ENCODE peak calls at places on chromosomes 7 and 10, in six cellular contexts. C, H, I, L, G and F are unnamed samples.

GRCh38 chr10:133141963-133142350 is 18.1 kb upstream of the KNDC1 start:
- DNase-seq in C (no peak), H (no peak), I (no peak), L (no peak), G (no peak), F (no peak)

GRCh38 chr7:27316311-27316710 is 73.7 kb downstream of the EVX1 start:
- DNase-seq in C (no peak), H (no peak), I (no peak), L (no peak), G (no peak), F (no peak)

GRCh38 chr10:31896972-31897384 is 31.7 kb downstream of the ARHGAP12 start:
- DNase-seq in C (peak; percentile 80), H (no peak), I (peak; percentile 46), L (peak; percentile 75), G (no peak), F (peak; percentile 37)

GRCh38 chr7:36487756-36488336 is 98.2 kb downstream of the ANLN start:
- DNase-seq in C (peak; percentile 23), H (no peak), I (peak; percentile 60), L (peak; percentile 71), G (no peak), F (peak; percentile 77)

GRCh38 chr7:158744070-158744469 is 39.5 kb upstream of the NCAPG2 start:
- DNase-seq in C (no peak), H (no peak), I (no peak), L (no peak), G (no peak), F (no peak)

GRCh38 chr10:17780727-17781126 is 28.4 kb upstream of the MRC1 start:
- DNase-seq in C (no peak), H (no peak), I (no peak), L (no peak), G (no peak), F (no peak)

GRCh38 chr7:17301491-17302101 is 3.1 kb downstream of the AHR start:
- DNase-seq in C (no peak), H (no peak), I (no peak), L (peak; percentile 53), G (no peak), F (peak; percentile 60)

GRCh38 chr10:116849271-116850057 is at the start of gene ENO4:
- DNase-seq in C (peak; percentile 76), H (peak; percentile 67), I (peak; percentile 78), L (peak; percentile 89), G (peak; percentile 85), F (peak; percentile 90)

GRCh38 chr7:21318916-21319270 is 109.0 kb upstream of the SP4 start:
- DNase-seq in C (no peak), H (no peak), I (no peak), L (no peak), G (no peak), F (no peak)

GRCh38 chr7:41467596-41467995 is 235.3 kb downstream of the INHBA start:
- DNase-seq in C (no peak), H (no peak), I (no peak), L (no peak), G (no peak), F (no peak)

GRCh38 chr7:28729685-28730084 is 228.4 kb downstream of the TRIL start:
- DNase-seq in C (peak; percentile 58), H (no peak), I (no peak), L (peak; percentile 7), G (no peak), F (peak; percentile 16)

GRCh38 chr7:645606-646005 is 80.9 kb upstream of the DNAAF5 start:
- DNase-seq in C (no peak), H (no peak), I (no peak), L (no peak), G (no peak), F (no peak)

GRCh38 chr7:36961097-36961496 is 236.8 kb upstream of the AOAH start:
- DNase-seq in C (peak; percentile 31), H (no peak), I (no peak), L (no peak), G (no peak), F (no peak)

GRCh38 chr7:50614721-50615518 is 49.7 kb upstream of the DDC start:
- DNase-seq in C (no peak), H (no peak), I (no peak), L (peak; percentile 14), G (peak; percentile 74), F (peak; percentile 16)

GRCh38 chr7:90726623-90727022 is 130.5 kb downstream of the CDK14 start:
- DNase-seq in C (peak; percentile 62), H (no peak), I (peak; percentile 26), L (no peak), G (no peak), F (peak; percentile 11)

GRCh38 chr10:133165556-133166503 is 5.8 kb downstream of the KNDC1 start:
- DNase-seq in C (no peak), H (no peak), I (no peak), L (no peak), G (no peak), F (no peak)

GRCh38 chr7:36473454-36474282 is 84.0 kb downstream of the ANLN start:
- DNase-seq in C (peak; percentile 13), H (no peak), I (no peak), L (peak; percentile 38), G (no peak), F (peak; percentile 79)

GRCh38 chr10:21264271-21264670 is 261.2 kb downstream of the SKIDA1 start:
- DNase-seq in C (no peak), H (no peak), I (no peak), L (no peak), G (no peak), F (peak; percentile 94)

GRCh38 chr7:95213809-95214492 is 110.4 kb downstream of the PON1 start:
- DNase-seq in C (peak; percentile 96), H (peak; percentile 83), I (peak; percentile 98), L (peak; percentile 13), G (no peak), F (no peak)

GRCh38 chr7:92325173-92325572 is 79.4 kb downstream of the ANKIB1 start:
- DNase-seq in C (no peak), H (no peak), I (no peak), L (no peak), G (no peak), F (no peak)
- H3K4me3 ChIP-seq in C (no peak overlapping the region), H (no peak overlapping the region), I (no peak overlapping the region), L (no peak overlapping the region), G (no peak overlapping the region), F (no peak overlapping the region)

GRCh38 chr10:54800677-54801480 is at the start of gene PCDH15:
- DNase-seq in C (peak; percentile 53), H (no peak), I (peak; percentile 16), L (peak; percentile 19), G (no peak), F (peak; percentile 63)
- TF ChIP-seq CTCF in C (peak; percentile 13), H (no peak), I (peak; percentile 69), L (no peak), G (no peak), F (peak; percentile 67)

GRCh38 chr10:75110006-75110632 is 1.3 kb upstream of the SAMD8 start:
- DNase-seq in C (no peak), H (no peak), I (no peak), L (no peak), G (no peak), F (no peak)
- H3K4me3 ChIP-seq in C (no peak overlapping the region), H (no peak overlapping the region), I (no peak overlapping the region), L (no peak overlapping the region), G (no peak overlapping the region), F (no peak overlapping the region)

GRCh38 chr7:53500076-53500475 is 464.6 kb downstream of the POM121L12 start:
- DNase-seq in C (no peak), H (no peak), I (no peak), L (no peak), G (no peak), F (peak; percentile 95)
- TF ChIP-seq CTCF in C (no peak), H (no peak), I (no peak), L (no peak), G (no peak), F (no peak)

DNA sequence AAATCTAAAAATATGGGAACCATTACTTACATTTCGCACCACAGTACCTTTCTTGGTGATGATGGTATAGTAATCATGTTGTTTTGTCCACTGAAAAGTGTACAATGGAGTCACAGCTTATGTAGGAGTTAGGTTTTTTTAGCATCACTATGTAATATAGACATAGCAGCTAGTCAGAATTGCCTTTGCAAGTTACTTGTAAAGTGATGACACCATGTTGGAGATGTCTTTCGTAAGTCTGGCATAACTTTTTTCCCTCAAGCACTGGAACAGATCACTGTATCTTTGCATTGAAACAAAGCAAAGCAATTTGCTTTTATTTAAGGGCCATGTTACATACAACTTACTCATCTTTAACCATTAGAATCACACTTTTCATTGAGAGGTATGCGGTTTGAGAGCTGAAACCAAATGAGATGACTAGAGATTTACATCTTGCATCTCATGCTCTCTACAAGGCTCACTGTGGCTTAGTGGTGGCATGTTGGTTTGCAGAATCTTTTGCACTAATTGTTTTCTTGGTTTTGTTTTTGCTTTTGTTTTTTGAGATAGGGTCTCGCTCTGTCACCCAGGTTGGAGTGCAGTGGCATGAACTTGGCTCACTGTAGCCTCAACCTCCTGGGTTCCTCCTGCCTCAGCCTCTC is 18.3 kb downstream of the UBN2 start:
- DNase-seq in C (no peak), H (no peak), I (no peak), L (no peak), G (no peak), F (peak; percentile 27)
- H3K4me3 ChIP-seq in C (no peak overlapping the region), H (no peak overlapping the region), I (no peak overlapping the region), L (no peak overlapping the region), G (no peak overlapping the region), F (no peak overlapping the region)